ENCODE peak calls at places on chromosomes 16 and 17, in four cellular contexts. E, G, T and Q are unnamed samples.

GRCh38 chr17:73593249-73593965 is 50.8 kb downstream of the SDK2 start:
- DNase-seq in G (no peak), E (no peak), T (no peak), Q (no peak)

GRCh38 chr17:74373838-74374606 is 6.7 kb downstream of the GPR142 start:
- DNase-seq in E (no peak), G (no peak), T (peak; percentile 42), Q (no peak)

GRCh38 chr16:56972403-56972802 is 10.7 kb downstream of the CETP start:
- DNase-seq in G (no peak), T (no peak), E (no peak), Q (no peak)

GRCh38 chr17:15350777-15351486 is 9.5 kb upstream of the TEKT3 start:
- DNase-seq in E (no peak), G (peak; percentile 22), T (no peak), Q (no peak)

GRCh38 chr16:72666267-72666666 is 381.7 kb downstream of the ZFHX3 start:
- DNase-seq in T (no peak), E (no peak), G (no peak), Q (no peak)

GRCh38 chr17:65307366-65308316 is 170.5 kb downstream of the RGS9 start:
- DNase-seq in T (no peak), G (no peak), E (no peak), Q (no peak)

GRCh38 chr17:19376799-19377198 is 1.5 kb upstream of the MAPK7 start:
- DNase-seq in E (no peak), G (no peak), T (no peak), Q (no peak)

GRCh38 chr17:75666959-75667790 is at the start of the genes RECQL5 and SAP30BP:
- DNase-seq in E (peak; percentile 99), G (peak; percentile 98), T (peak; percentile 99), Q (peak; percentile 92)

GRCh38 chr17:44906010-44906646 is 6.9 kb upstream of the EFTUD2 start:
- DNase-seq in G (no peak), T (no peak), E (no peak), Q (no peak)

GRCh38 chr16:8957061-8957392 is 6.7 kb downstream of the USP7 start:
- DNase-seq in G (no peak), T (no peak), E (no peak), Q (no peak)
- H3K4me1 ChIP-seq in G (no peaks in the 10 kb centered on the region), T (peaks cover 95% of the 10 kb centered on the region), E (peaks cover 63% of the 10 kb centered on the region), Q (peaks cover 83% of the 10 kb centered on the region)

GRCh38 chr17:79007504-79008381 is 1.8 kb downstream of the CANT1 start:
- DNase-seq in T (no peak), E (peak; percentile 13), G (no peak), Q (no peak)
- H3K4me3 ChIP-seq in T (no peak overlapping the region), E (no peak overlapping the region), G (no peak overlapping the region), Q (peak overlapping the region; percentile 89)

GRCh38 chr17:78820841-78821240 is 19.8 kb downstream of the USP36 start:
- DNase-seq in T (no peak), G (no peak), E (no peak), Q (no peak)
- H3K4me1 ChIP-seq in T (peaks cover 5% of the 10 kb centered on the region), G (no peaks in the 10 kb centered on the region), E (no peaks in the 10 kb centered on the region), Q (no peaks in the 10 kb centered on the region)

GRCh38 chr16:22006636-22007035 is 1.3 kb upstream of the MOSMO start:
- DNase-seq in G (no peak), E (no peak), T (no peak), Q (no peak)
- H3K4me3 ChIP-seq in G (peak overlapping the region; percentile 99), E (no peak overlapping the region), T (no peak overlapping the region), Q (no peak overlapping the region)

DNA sequence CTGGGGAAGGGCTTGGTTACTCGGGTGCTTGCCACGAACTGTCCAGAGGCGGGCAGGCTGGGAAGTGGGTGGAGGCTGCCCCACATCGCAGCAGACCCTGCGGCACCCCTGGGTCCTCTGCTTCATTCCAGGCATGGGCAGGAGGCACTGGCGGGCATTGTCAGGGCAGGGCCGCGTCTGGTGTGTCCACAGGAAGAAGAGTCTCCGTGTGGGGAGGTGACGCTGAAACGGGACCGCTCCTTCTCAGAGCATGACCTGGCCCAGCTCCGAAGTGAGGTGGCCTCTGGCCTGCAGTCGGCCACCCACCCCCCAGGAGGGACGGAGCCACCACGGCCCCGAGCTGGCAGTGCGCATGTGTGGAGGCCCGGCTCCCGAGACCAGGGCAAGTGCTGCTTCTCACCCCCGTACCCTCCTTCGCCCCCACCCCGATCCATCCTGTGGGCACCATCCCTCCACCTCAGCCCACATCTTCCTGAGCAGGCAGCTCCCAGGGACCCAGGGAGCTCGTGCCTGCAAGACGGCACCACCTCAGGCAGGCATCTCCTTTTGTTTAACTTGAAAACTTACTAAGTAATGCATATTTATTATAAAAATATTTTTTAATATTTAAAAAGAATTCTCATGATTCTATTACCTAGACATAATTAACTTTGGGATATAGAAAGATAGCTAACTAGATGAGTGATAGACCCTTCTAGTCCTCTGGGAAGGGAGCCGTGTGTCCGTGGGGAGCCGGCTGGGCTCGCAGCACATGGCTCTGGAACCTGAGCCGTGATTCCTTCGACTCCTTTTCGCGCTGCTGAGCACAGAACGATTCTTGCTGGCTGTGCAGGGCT is 14.2 kb upstream of the TCF25 start:
- DNase-seq in T (no peak), G (no peak), E (no peak), Q (no peak)
- H3K4me1 ChIP-seq in T (peaks cover 24% of the 10 kb centered on the region), G (no peaks in the 10 kb centered on the region), E (peaks cover 11% of the 10 kb centered on the region), Q (no peaks in the 10 kb centered on the region)

DNA sequence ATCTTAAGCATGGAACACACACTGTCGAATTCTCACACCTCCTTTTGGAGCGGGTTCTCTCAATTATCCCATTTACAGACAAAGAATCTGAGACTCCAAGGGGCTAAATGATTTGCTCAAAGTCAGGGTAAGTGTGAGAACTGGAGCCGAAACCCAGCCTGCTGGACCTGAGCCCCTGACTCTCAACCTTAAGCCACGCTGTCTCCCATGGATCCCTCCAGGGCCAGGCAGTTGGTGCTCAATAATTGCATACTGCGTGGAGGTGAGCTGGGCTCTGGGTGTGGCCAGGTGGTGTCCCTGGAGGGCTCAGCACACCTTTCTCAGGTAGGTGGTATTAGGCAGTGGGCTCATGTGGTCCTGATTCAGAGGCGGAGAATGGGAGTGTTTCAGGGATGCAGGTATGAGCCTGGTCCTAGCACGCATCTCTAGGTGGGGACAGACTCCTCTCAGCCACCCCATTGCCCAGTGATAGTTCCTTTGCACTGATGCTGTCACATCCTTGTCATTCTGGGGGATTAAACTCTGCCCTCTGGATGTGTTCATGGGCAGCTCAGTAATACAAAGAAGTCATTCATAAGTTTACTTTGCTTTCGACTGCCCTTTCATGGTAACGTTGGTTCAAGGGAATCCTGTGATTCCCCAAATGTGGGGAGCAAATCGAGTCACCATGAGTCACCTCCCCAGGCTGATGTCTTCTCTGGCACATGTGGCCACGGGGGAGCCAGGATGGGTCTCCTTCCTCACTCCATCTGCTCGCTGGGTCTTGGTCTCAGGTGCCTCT is 399.5 kb upstream of the TNRC6C start:
- DNase-seq in G (no peak), E (no peak), T (no peak), Q (no peak)
- H3K4me3 ChIP-seq in G (no peak overlapping the region), E (no peak overlapping the region), T (no peak overlapping the region), Q (no peak overlapping the region)

DNA sequence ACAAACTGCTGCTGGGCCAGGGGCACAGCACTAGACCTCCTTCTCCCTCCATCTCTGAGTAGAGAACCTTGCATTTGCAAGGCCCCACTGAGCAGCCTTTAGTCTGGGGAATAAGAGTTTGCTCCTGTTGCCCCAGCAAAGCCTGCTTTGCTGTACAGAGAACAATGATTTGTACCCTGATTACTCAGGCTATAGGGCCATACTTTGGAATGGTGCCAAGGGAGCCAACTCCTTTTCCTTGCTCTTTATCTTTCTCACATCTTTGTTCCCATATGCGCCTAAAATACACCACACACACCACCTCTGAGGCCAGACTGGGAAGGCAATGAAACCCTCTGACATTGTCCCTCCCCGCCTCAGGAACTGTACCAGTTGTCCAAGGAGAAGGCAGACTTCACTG is 21.2 kb downstream of the LIG3 start:
- DNase-seq in G (no peak), T (no peak), E (no peak), Q (no peak)
- H3K4me1 ChIP-seq in G (no peaks in the 10 kb centered on the region), T (peaks cover 49% of the 10 kb centered on the region), E (peaks cover 32% of the 10 kb centered on the region), Q (peaks cover 17% of the 10 kb centered on the region)

GRCh38 chr16:88749358-88749757 is 35.7 kb downstream of the PIEZO1 start:
- DNase-seq in G (no peak), T (no peak), E (no peak), Q (no peak)
- H3K4me3 ChIP-seq in G (no peak overlapping the region), T (no peak overlapping the region), E (no peak overlapping the region), Q (no peak overlapping the region)

GRCh38 chr17:29671661-29672060 is 48.9 kb upstream of the CORO6 start:
- DNase-seq in G (no peak), T (no peak), E (no peak), Q (no peak)
- H3K4me1 ChIP-seq in G (no peaks in the 10 kb centered on the region), T (peaks cover under 1% of the 10 kb centered on the region), E (peaks cover 2% of the 10 kb centered on the region), Q (peaks cover under 1% of the 10 kb centered on the region)

GRCh38 chr17:81983011-81983638 is 5.7 kb downstream of the ASPSCR1 start:
- DNase-seq in T (no peak), G (no peak), E (no peak), Q (no peak)

GRCh38 chr17:81983639-81984373 is 6.4 kb downstream of the ASPSCR1 start:
- DNase-seq in E (no peak), T (no peak), G (no peak), Q (no peak)

GRCh38 chr17:81980122-81980521 is 2.7 kb downstream of the ASPSCR1 start:
- DNase-seq in T (no peak), E (no peak), G (no peak), Q (no peak)

GRCh38 chr17:81978901-81979298 is 1.5 kb downstream of the ASPSCR1 start:
- DNase-seq in E (no peak), G (no peak), T (peak; percentile 52), Q (no peak)

DNA sequence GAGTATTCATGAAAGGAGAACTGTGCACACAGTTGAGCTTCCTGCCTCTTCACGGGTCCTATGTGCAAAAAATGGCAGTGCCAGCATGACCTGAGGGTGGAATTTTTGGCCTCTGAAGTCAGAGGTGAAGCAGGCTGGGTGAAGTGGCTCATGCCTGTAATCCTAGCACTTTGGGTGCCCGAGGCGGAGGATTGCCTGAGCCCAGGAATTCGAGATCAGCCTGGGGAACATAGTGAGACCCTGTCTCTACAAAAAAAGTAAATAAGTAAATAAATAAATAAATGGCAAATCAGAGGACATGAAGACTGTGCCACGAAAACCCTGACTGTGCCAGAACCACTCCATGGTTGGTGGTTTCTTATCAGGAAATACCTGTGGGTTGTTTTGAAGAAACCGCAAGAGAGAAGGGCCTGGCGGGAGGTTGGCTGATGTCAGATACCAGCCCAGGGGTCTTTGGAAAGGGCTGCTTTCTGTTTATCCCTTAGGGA is 3.4 kb downstream of the ASPSCR1 start:
- DNase-seq in T (no peak), E (no peak), G (no peak), Q (no peak)
- H3K4me3 ChIP-seq in T (no peak overlapping the region), E (no peak overlapping the region), G (no peak overlapping the region), Q (no peak overlapping the region)